ENCODE peak calls at places on chromosomes 3 and 15, in five cellular contexts. F is left ventricle myocardium superior, H is AG09309, Q is T-helper 1 cell, B is cardiac muscle cell. J is an unnamed sample.
A peak's percentile ranks its signal among the peaks of the same experiment; 100 is the strongest.

GRCh38 chr3:78277793-78278192 is 1237.9 kb downstream of the ROBO2 start:
- DNase-seq in F (no peak), Q (no peak), H (no peak), B (no peak), J (no peak)

GRCh38 chr3:161415506-161416231 is 44.4 kb upstream of the SPTSSB start:
- DNase-seq in Q (no peak), B (peak; percentile 86), H (peak; percentile 73), F (no peak), J (no peak)

GRCh38 chr3:9825461-9826040 is 15.5 kb downstream of the TTLL3 start:
- DNase-seq in F (peak; percentile 13), B (no peak), H (no peak), Q (no peak), J (no peak)

GRCh38 chr3:108035751-108036150 is 55.1 kb downstream of the CD47 start:
- DNase-seq in H (no peak), Q (no peak), F (no peak), B (peak; percentile 53), J (no peak)

GRCh38 chr15:96333194-96334016 is 2.9 kb downstream of the NR2F2 start:
- DNase-seq in B (peak; percentile 49), F (peak; percentile 59), H (no peak), Q (no peak), J (no peak)

GRCh38 chr15:89728254-89728653 is 22.8 kb downstream of the MESP1 start:
- DNase-seq in Q (no peak), B (peak; percentile 97), F (no peak), H (no peak), J (no peak)

GRCh38 chr3:67655364-67656121 is 1.1 kb upstream of the SUCLG2 start:
- DNase-seq in B (no peak), Q (peak; percentile 61), F (no peak), H (no peak), J (peak; percentile 53)

GRCh38 chr15:89019436-89019835 is 68.8 kb upstream of the ABHD2 start:
- DNase-seq in B (no peak), F (no peak), Q (no peak), H (no peak), J (no peak)

GRCh38 chr3:171565671-171566070 is 105.5 kb upstream of the TNIK start:
- DNase-seq in F (no peak), B (peak; percentile 57), Q (no peak), H (peak; percentile 13), J (no peak)

GRCh38 chr3:100125539-100125938 is 11.2 kb upstream of the FILIP1L start:
- DNase-seq in H (no peak), F (no peak), Q (no peak), B (no peak), J (no peak)

GRCh38 chr15:83977992-83978391 is 257.6 kb upstream of the GOLGA6L4 start:
- DNase-seq in Q (no peak), H (no peak), F (no peak), B (no peak), J (no peak)

GRCh38 chr15:56205061-56205876 is 38.4 kb downstream of the RFX7 start:
- DNase-seq in Q (no peak), F (no peak), B (peak; percentile 30), H (peak; percentile 4), J (no peak)

GRCh38 chr15:92914768-92915221 is 14.7 kb downstream of the CHD2 start:
- DNase-seq in H (no peak), B (no peak), F (no peak), Q (no peak), J (no peak)

GRCh38 chr3:28253040-28253715 is 11.8 kb downstream of the CMC1 start:
- DNase-seq in Q (no peak), B (no peak), F (no peak), H (no peak), J (no peak)

GRCh38 chr15:52678468-52679231 is 538 bp downstream of the ATOSA start:
- DNase-seq in B (peak; percentile 72), Q (peak; percentile 59), F (peak; percentile 79), H (no peak), J (peak; percentile 52)

GRCh38 chr3:142670120-142670519 is 53.7 kb upstream of the TRPC1 start:
- DNase-seq in B (no peak), Q (no peak), F (no peak), H (no peak), J (no peak)

GRCh38 chr15:29242466-29243242 is 27.0 kb downstream of the NSMCE3 start:
- DNase-seq in H (no peak), B (peak; percentile 4), F (no peak), Q (no peak), J (no peak)

GRCh38 chr3:10983219-10983916 is 9.2 kb upstream of the SLC6A1 start:
- DNase-seq in H (no peak), F (no peak), B (peak; percentile 33), Q (no peak), J (no peak)

GRCh38 chr3:42979044-42979962 is at the start of gene GASK1A:
- DNase-seq in H (no peak), F (peak; percentile 71), B (peak; percentile 15), Q (no peak), J (no peak)

GRCh38 chr15:68536331-68537095 is 42.3 kb upstream of the CORO2B start:
- DNase-seq in H (peak; percentile 98), F (no peak), Q (no peak), B (peak; percentile 95), J (no peak)

GRCh38 chr3:34159613-34160420 is 361.4 kb downstream of the PDCD6IP start:
- DNase-seq in Q (no peak), H (no peak), F (no peak), B (no peak), J (no peak)

GRCh38 chr3:108024146-108024836 is 66.5 kb downstream of the CD47 start:
- DNase-seq in F (no peak), B (no peak), H (no peak), Q (no peak), J (no peak)

GRCh38 chr3:183098538-183099025 is 714 bp downstream of the MCCC1 start:
- DNase-seq in Q (no peak), F (no peak), H (no peak), B (no peak), J (no peak)

GRCh38 chr15:64251121-64251520 is 88.3 kb upstream of the PPIB start:
- DNase-seq in Q (no peak), H (no peak), F (no peak), B (no peak), J (no peak)

GRCh38 chr3:156024904-156025303 is 95.5 kb upstream of the KCNAB1 start:
- DNase-seq in B (peak; percentile 23), F (no peak), H (no peak), Q (no peak), J (no peak)

J was measured in activated T-helper 9 cell treated with anti-CD3 and anti-CD28 coated beads, Interleukin-2, amount 50 U/mL, for 16 hours.